ENCODE peak calls at places on chromosomes 16 and 17, in ten cellular contexts. L is CD4-positive, alpha-beta memory T cell; M is psoas muscle; S is CD4-positive, CD25-positive, alpha-beta regulatory T cell; Q is neural progenitor cell; I is cardiac muscle cell; Y is A549; D is dorsolateral prefrontal cortex; N is BJ; F is neuronal stem cell. R is an unnamed sample.

GRCh38 chr16:47970291-47970931 is 185.4 kb downstream of the ABCC12 start:
- DNase-seq in M (no peak), L (no peak), Q (peak; percentile 88), N (no peak), Y (peak; percentile 11), I (peak; percentile 86), D (no peak), F (peak; percentile 70), S (peak; percentile 1), R (peak; percentile 32)

GRCh38 chr17:2214047-2214717 is 89.4 kb downstream of the SMG6 start:
- DNase-seq in Y (no peak), Q (peak; percentile 43), L (no peak), N (no peak), D (peak; percentile 70), I (peak; percentile 66), M (peak; percentile 72), F (no peak), S (no peak), R (peak; percentile 49)

GRCh38 chr17:35089846-35090193 is 26.3 kb upstream of the RFFL start:
- DNase-seq in N (no peak), L (no peak), I (peak; percentile 7), S (no peak), F (no peak), D (no peak), Y (peak; percentile 61), Q (peak; percentile 27), M (no peak), R (peak; percentile 57)

GRCh38 chr17:19569785-19570496 is 36.3 kb downstream of the SLC47A1 start:
- DNase-seq in I (no peak), S (no peak), L (no peak), Q (no peak), M (no peak), F (no peak), Y (no peak), N (no peak), D (no peak), R (no peak)

GRCh38 chr17:42285346-42286050 is 2.8 kb upstream of the STAT5A start:
- DNase-seq in N (no peak), M (no peak), S (no peak), F (no peak), Y (no peak), D (no peak), L (no peak), I (no peak), Q (no peak), R (peak; percentile 5)

GRCh38 chr16:57863434-57864160 is 61.3 kb upstream of the KIFC3 start:
- DNase-seq in N (peak; percentile 40), S (no peak), Q (peak; percentile 70), F (peak; percentile 39), D (peak; percentile 65), I (peak; percentile 72), M (peak; percentile 61), Y (peak; percentile 65), L (no peak), R (peak; percentile 62)

GRCh38 chr17:57366558-57367351 is 110.4 kb downstream of the MSI2 start:
- DNase-seq in S (no peak), M (no peak), F (no peak), I (no peak), N (no peak), Q (no peak), L (no peak), D (no peak), Y (no peak), R (no peak)

GRCh38 chr17:7356779-7357178 is 1.8 kb downstream of the TMEM95 start:
- DNase-seq in F (no peak), Y (no peak), D (no peak), L (no peak), I (no peak), M (no peak), Q (no peak), S (no peak), N (no peak), R (peak; percentile 36)

GRCh38 chr16:87207509-87207908 is 109.7 kb downstream of the C16orf95 start:
- DNase-seq in Y (no peak), S (no peak), M (no peak), I (no peak), N (peak; percentile 76), Q (no peak), F (no peak), L (no peak), D (no peak), R (no peak)

GRCh38 chr17:38352245-38353083 is 820 bp downstream of the SOCS7 start:
- DNase-seq in Y (peak; percentile 29), Q (peak; percentile 58), I (peak; percentile 53), F (no peak), D (peak; percentile 42), S (peak; percentile 29), N (no peak), L (no peak), M (peak; percentile 63), R (peak; percentile 69)

GRCh38 chr17:1186923-1187771 is 7.4 kb upstream of the ABR start:
- DNase-seq in M (peak; percentile 93), S (peak; percentile 75), Q (peak; percentile 91), Y (peak; percentile 95), L (peak; percentile 73), F (peak; percentile 84), I (peak; percentile 86), D (peak; percentile 80), N (peak; percentile 31), R (peak; percentile 96)
- H3K4me3 ChIP-seq in M (peak overlapping the region; percentile 24), S (no peak overlapping the region), Q (no peak overlapping the region), Y (no peak overlapping the region), L (no peak overlapping the region), F (peak overlapping the region; percentile 34), I (no peak overlapping the region), D (peak overlapping the region; percentile 36), N (no peak overlapping the region), R (no peak overlapping the region)

GRCh38 chr17:31743767-31744166 is 115.3 kb downstream of the COPRS start:
- DNase-seq in Y (no peak), F (no peak), N (no peak), I (peak; percentile 70), M (no peak), D (no peak), L (no peak), S (no peak), Q (peak; percentile 34), R (peak; percentile 39)
- H3K4me3 ChIP-seq in Y (no peak overlapping the region), F (no peak overlapping the region), N (no peak overlapping the region), I (no peak overlapping the region), M (no peak overlapping the region), D (no peak overlapping the region), L (no peak overlapping the region), S (no peak overlapping the region), Q (no peak overlapping the region), R (no peak overlapping the region)

GRCh38 chr16:89655062-89655643 is 2.4 kb downstream of the CHMP1A start:
- DNase-seq in I (no peak), D (no peak), M (no peak), Q (no peak), S (no peak), L (no peak), F (no peak), N (no peak), Y (no peak), R (no peak)
- H3K4me3 ChIP-seq in I (no peak overlapping the region), D (no peak overlapping the region), M (no peak overlapping the region), Q (no peak overlapping the region), S (no peak overlapping the region), L (no peak overlapping the region), F (peak overlapping the region; percentile 6), N (no peak overlapping the region), Y (no peak overlapping the region), R (no peak overlapping the region)

GRCh38 chr17:78300962-78301820 is 58.7 kb downstream of the SOCS3 start:
- DNase-seq in Q (no peak), L (no peak), Y (no peak), N (no peak), F (no peak), I (no peak), M (no peak), S (no peak), D (no peak), R (no peak)

GRCh38 chr17:78304549-78305037 is 55.3 kb downstream of the SOCS3 start:
- DNase-seq in S (no peak), D (no peak), N (no peak), F (no peak), M (peak; percentile 86), Y (no peak), Q (no peak), I (no peak), L (no peak), R (no peak)

GRCh38 chr17:78305801-78306200 is 54.1 kb downstream of the SOCS3 start:
- DNase-seq in L (no peak), N (no peak), S (no peak), M (no peak), Y (no peak), D (no peak), Q (no peak), F (no peak), I (no peak), R (no peak)

GRCh38 chr17:78301821-78302213 is 58.1 kb downstream of the SOCS3 start:
- DNase-seq in F (no peak), L (no peak), D (no peak), I (no peak), N (no peak), Q (no peak), S (no peak), Y (no peak), M (no peak), R (no peak)

GRCh38 chr17:78302478-78302877 is 57.4 kb downstream of the SOCS3 start:
- DNase-seq in Y (no peak), I (no peak), F (no peak), M (no peak), N (no peak), D (no peak), S (no peak), L (no peak), Q (no peak), R (no peak)
- H3K4me3 ChIP-seq in Y (no peak overlapping the region), I (no peak overlapping the region), F (no peak overlapping the region), M (no peak overlapping the region), N (no peak overlapping the region), D (no peak overlapping the region), S (no peak overlapping the region), L (no peak overlapping the region), Q (no peak overlapping the region), R (no peak overlapping the region)

GRCh38 chr17:39702901-39703893 is 3.3 kb downstream of the ERBB2 start:
- DNase-seq in F (no peak), Y (peak; percentile 59), I (peak; percentile 72), M (no peak), Q (peak; percentile 21), L (no peak), S (no peak), D (no peak), N (no peak), R (no peak)
- H3K4me3 ChIP-seq in F (no peak overlapping the region), Y (peak overlapping the region; percentile 4), I (peak overlapping the region; percentile 66), M (no peak overlapping the region), Q (peak overlapping the region; percentile 27), L (no peak overlapping the region), S (no peak overlapping the region), D (no peak overlapping the region), N (no peak overlapping the region), R (no peak overlapping the region)

R was measured in H7.